ENCODE peak calls at places on chromosomes 16 and 17, in five cellular contexts. B is left colon, Y is K562, K is kidney epithelial cell, P is uterus. W is an unnamed sample.

GRCh38 chr16:24851700-24852099 is 5.9 kb downstream of the SLC5A11 start:
- DNase-seq in K (no peak), Y (no peak), B (no peak), P (no peak), W (no peak)

GRCh38 chr17:22300177-22300576 is 607.9 kb downstream of the KCNJ18 start:
- DNase-seq in K (no peak), B (no peak), Y (no peak), P (no peak), W (no peak)

GRCh38 chr16:68893710-68894705 is 50.7 kb downstream of the TANGO6 start:
- DNase-seq in B (no peak), K (peak), P (no peak), Y (no peak), W (no peak)

GRCh38 chr16:48536600-48537200 is 73.3 kb downstream of the N4BP1 start:
- DNase-seq in K (no peak), B (no peak), Y (no peak), P (no peak), W (no peak)

GRCh38 chr17:49762148-49762941 is 1.6 kb downstream of the FAM117A start:
- DNase-seq in P (no peak), K (peak), B (no peak), Y (no peak), W (peak)

GRCh38 chr17:21817791-21818364 is 125.6 kb downstream of the KCNJ18 start:
- DNase-seq in K (no peak), P (no peak), Y (peak), B (no peak), W (no peak)

GRCh38 chr17:66531826-66532439 is 229.5 kb downstream of the PRKCA start:
- DNase-seq in B (no peak), K (no peak), P (no peak), Y (no peak), W (no peak)

GRCh38 chr17:69357701-69358100 is 30.8 kb upstream of the ABCA5 start:
- DNase-seq in P (no peak), B (no peak), K (no peak), Y (no peak), W (peak)

GRCh38 chr17:56593741-56594527 is 435 bp downstream of the NOG start:
- DNase-seq in B (no peak), K (no peak), P (no peak), Y (no peak), W (peak)

GRCh38 chr16:88647178-88648070 is 3.4 kb downstream of the CYBA start:
- DNase-seq in B (no peak), Y (no peak), P (no peak), K (no peak), W (no peak)

GRCh38 chr16:87332150-87332549 is 15.0 kb upstream of the C16orf95 start:
- DNase-seq in B (no peak), K (no peak), P (no peak), Y (no peak), W (no peak)

GRCh38 chr16:88387941-88388627 is 5.3 kb downstream of the ZNF469 start:
- DNase-seq in P (no peak), B (peak), K (peak), Y (no peak), W (peak)

GRCh38 chr17:56676807-56677206 is 83.3 kb downstream of the NOG start:
- DNase-seq in Y (no peak), B (no peak), P (no peak), K (no peak), W (no peak)

GRCh38 chr17:50290074-50290702 is 15.9 kb downstream of the TMEM92 start:
- DNase-seq in B (peak), P (peak), Y (no peak), K (peak), W (peak)

GRCh38 chr17:14198013-14198412 is 38.6 kb downstream of the CDRT15 start:
- DNase-seq in K (no peak), Y (no peak), P (no peak), B (no peak), W (no peak)